ENCODE peak calls at places on chromosomes 2 and 18, in nine cellular contexts. One of them, this sample, is unnamed.
A peak's percentile ranks its signal among the peaks of the same experiment; 100 is the strongest.

GRCh38 chr18:50190926-50191325 is 4.0 kb downstream of the MYO5B start:
- DNase-seq in body of pancreas: no peak
- DNase-seq in Panc1: no peak
- DNase-seq in tibial artery: no peak
- DNase-seq in kidney: no peak
- DNase-seq in CD8-positive, alpha-beta memory T cell: no peak
- DNase-seq in GM23248: peak; percentile 11
- DNase-seq in spleen: no peak
- DNase-seq in gastrocnemius medialis: no peak
- DNase-seq in this sample: no peak

GRCh38 chr18:12750076-12750707 is 47.4 kb downstream of the PSMG2 start:
- DNase-seq in body of pancreas: no peak
- DNase-seq in Panc1: no peak
- DNase-seq in tibial artery: no peak
- DNase-seq in kidney: no peak
- DNase-seq in CD8-positive, alpha-beta memory T cell: peak; percentile 28
- DNase-seq in GM23248: peak; percentile 28
- DNase-seq in spleen: no peak
- DNase-seq in gastrocnemius medialis: no peak
- DNase-seq in this sample: no peak

GRCh38 chr2:36594849-36595248 is 3.1 kb downstream of the FEZ2 start:
- DNase-seq in body of pancreas: no peak
- DNase-seq in Panc1: no peak
- DNase-seq in tibial artery: no peak
- DNase-seq in kidney: no peak
- DNase-seq in CD8-positive, alpha-beta memory T cell: no peak
- DNase-seq in GM23248: no peak
- DNase-seq in spleen: no peak
- DNase-seq in gastrocnemius medialis: no peak
- DNase-seq in this sample: no peak

GRCh38 chr2:64655873-64656272 is 2.2 kb upstream of the SERTAD2 start:
- DNase-seq in body of pancreas: no peak
- DNase-seq in Panc1: no peak
- DNase-seq in tibial artery: no peak
- DNase-seq in kidney: no peak
- DNase-seq in CD8-positive, alpha-beta memory T cell: no peak
- DNase-seq in GM23248: no peak
- DNase-seq in spleen: no peak
- DNase-seq in gastrocnemius medialis: no peak
- DNase-seq in this sample: no peak

GRCh38 chr18:31042391-31043181 is at the start of gene DSC3:
- DNase-seq in body of pancreas: peak; percentile 36
- DNase-seq in Panc1: no peak
- DNase-seq in tibial artery: no peak
- DNase-seq in kidney: peak; percentile 68
- DNase-seq in CD8-positive, alpha-beta memory T cell: no peak
- DNase-seq in GM23248: no peak
- DNase-seq in spleen: peak; percentile 69
- DNase-seq in gastrocnemius medialis: no peak
- DNase-seq in this sample: peak; percentile 52

GRCh38 chr2:176583530-176584101 is 314.4 kb downstream of the MTX2 start:
- DNase-seq in body of pancreas: no peak
- DNase-seq in Panc1: peak; percentile 13
- DNase-seq in tibial artery: no peak
- DNase-seq in kidney: peak; percentile 58
- DNase-seq in CD8-positive, alpha-beta memory T cell: no peak
- DNase-seq in GM23248: peak; percentile 84
- DNase-seq in spleen: no peak
- DNase-seq in gastrocnemius medialis: no peak
- DNase-seq in this sample: no peak

GRCh38 chr2:3132466-3132865 is 245.2 kb downstream of the EIPR1 start:
- DNase-seq in body of pancreas: no peak
- DNase-seq in Panc1: no peak
- DNase-seq in tibial artery: no peak
- DNase-seq in kidney: no peak
- DNase-seq in CD8-positive, alpha-beta memory T cell: no peak
- DNase-seq in GM23248: no peak
- DNase-seq in spleen: no peak
- DNase-seq in gastrocnemius medialis: no peak
- DNase-seq in this sample: no peak

GRCh38 chr18:31486165-31486564 is 11.8 kb upstream of the DSG2 start:
- DNase-seq in body of pancreas: no peak
- DNase-seq in Panc1: no peak
- DNase-seq in tibial artery: no peak
- DNase-seq in kidney: no peak
- DNase-seq in CD8-positive, alpha-beta memory T cell: no peak
- DNase-seq in GM23248: no peak
- DNase-seq in spleen: no peak
- DNase-seq in gastrocnemius medialis: no peak
- DNase-seq in this sample: no peak

GRCh38 chr18:22026362-22026761 is 143.0 kb upstream of the GATA6 start:
- DNase-seq in body of pancreas: peak; percentile 86
- DNase-seq in Panc1: no peak
- DNase-seq in tibial artery: no peak
- DNase-seq in kidney: no peak
- DNase-seq in CD8-positive, alpha-beta memory T cell: no peak
- DNase-seq in GM23248: no peak
- DNase-seq in spleen: peak; percentile 88
- DNase-seq in gastrocnemius medialis: no peak
- DNase-seq in this sample: no peak

DNA sequence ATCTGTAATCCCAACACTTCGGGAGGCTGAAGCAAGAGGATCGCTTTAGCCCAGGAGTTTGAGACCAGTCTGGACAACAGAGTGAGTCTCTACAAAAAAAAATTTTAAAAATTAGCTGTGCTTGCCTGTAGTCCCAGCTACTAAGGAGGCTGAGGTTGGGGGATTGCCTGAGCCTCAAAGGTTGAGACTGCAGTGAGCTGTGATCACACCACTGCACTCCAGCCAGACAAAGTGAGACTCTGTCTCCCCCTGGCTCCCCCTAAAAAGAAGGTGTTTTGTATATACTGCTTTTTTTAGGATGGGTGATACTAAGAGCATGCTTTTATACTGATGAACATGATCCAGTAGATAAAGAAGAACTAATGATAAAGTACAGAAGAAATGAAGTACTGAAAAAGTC is 145.0 kb downstream of the BAZ2B start:
- DNase-seq in body of pancreas: no peak
- DNase-seq in Panc1: no peak
- DNase-seq in tibial artery: no peak
- DNase-seq in kidney: no peak
- DNase-seq in CD8-positive, alpha-beta memory T cell: no peak
- DNase-seq in GM23248: no peak
- DNase-seq in spleen: no peak
- DNase-seq in gastrocnemius medialis: no peak
- DNase-seq in this sample: no peak
- H3K4me3 ChIP-seq in body of pancreas: no peak overlapping the region
- H3K4me3 ChIP-seq in Panc1: no peak overlapping the region
- H3K4me3 ChIP-seq in tibial artery: no peak overlapping the region
- H3K4me3 ChIP-seq in kidney: no peak overlapping the region
- H3K4me3 ChIP-seq in CD8-positive, alpha-beta memory T cell: no peak overlapping the region
- H3K4me3 ChIP-seq in GM23248: no peak overlapping the region
- H3K4me3 ChIP-seq in spleen: no peak overlapping the region
- H3K4me3 ChIP-seq in gastrocnemius medialis: no peak overlapping the region
- H3K4me3 ChIP-seq in this sample: no peak overlapping the region

GRCh38 chr2:239959059-239959971 is 65.8 kb downstream of the NDUFA10 start:
- DNase-seq in body of pancreas: peak; percentile 4
- DNase-seq in Panc1: no peak
- DNase-seq in tibial artery: no peak
- DNase-seq in kidney: peak; percentile 40
- DNase-seq in CD8-positive, alpha-beta memory T cell: no peak
- DNase-seq in GM23248: peak; percentile 16
- DNase-seq in spleen: peak; percentile 53
- DNase-seq in gastrocnemius medialis: no peak
- DNase-seq in this sample: peak; percentile 84

GRCh38 chr2:239961662-239962220 is 63.4 kb downstream of the NDUFA10 start:
- DNase-seq in body of pancreas: no peak
- DNase-seq in Panc1: no peak
- DNase-seq in tibial artery: no peak
- DNase-seq in kidney: no peak
- DNase-seq in CD8-positive, alpha-beta memory T cell: no peak
- DNase-seq in GM23248: no peak
- DNase-seq in spleen: no peak
- DNase-seq in gastrocnemius medialis: no peak
- DNase-seq in this sample: no peak

GRCh38 chr2:239963646-239964205 is 61.4 kb downstream of the NDUFA10 start:
- DNase-seq in body of pancreas: no peak
- DNase-seq in Panc1: no peak
- DNase-seq in tibial artery: no peak
- DNase-seq in kidney: peak; percentile 43
- DNase-seq in CD8-positive, alpha-beta memory T cell: no peak
- DNase-seq in GM23248: no peak
- DNase-seq in spleen: peak; percentile 58
- DNase-seq in gastrocnemius medialis: no peak
- DNase-seq in this sample: no peak

GRCh38 chr2:239962890-239963591 is 62.1 kb downstream of the NDUFA10 start:
- DNase-seq in body of pancreas: no peak
- DNase-seq in Panc1: no peak
- DNase-seq in tibial artery: no peak
- DNase-seq in kidney: no peak
- DNase-seq in CD8-positive, alpha-beta memory T cell: no peak
- DNase-seq in GM23248: no peak
- DNase-seq in spleen: no peak
- DNase-seq in gastrocnemius medialis: no peak
- DNase-seq in this sample: no peak

DNA sequence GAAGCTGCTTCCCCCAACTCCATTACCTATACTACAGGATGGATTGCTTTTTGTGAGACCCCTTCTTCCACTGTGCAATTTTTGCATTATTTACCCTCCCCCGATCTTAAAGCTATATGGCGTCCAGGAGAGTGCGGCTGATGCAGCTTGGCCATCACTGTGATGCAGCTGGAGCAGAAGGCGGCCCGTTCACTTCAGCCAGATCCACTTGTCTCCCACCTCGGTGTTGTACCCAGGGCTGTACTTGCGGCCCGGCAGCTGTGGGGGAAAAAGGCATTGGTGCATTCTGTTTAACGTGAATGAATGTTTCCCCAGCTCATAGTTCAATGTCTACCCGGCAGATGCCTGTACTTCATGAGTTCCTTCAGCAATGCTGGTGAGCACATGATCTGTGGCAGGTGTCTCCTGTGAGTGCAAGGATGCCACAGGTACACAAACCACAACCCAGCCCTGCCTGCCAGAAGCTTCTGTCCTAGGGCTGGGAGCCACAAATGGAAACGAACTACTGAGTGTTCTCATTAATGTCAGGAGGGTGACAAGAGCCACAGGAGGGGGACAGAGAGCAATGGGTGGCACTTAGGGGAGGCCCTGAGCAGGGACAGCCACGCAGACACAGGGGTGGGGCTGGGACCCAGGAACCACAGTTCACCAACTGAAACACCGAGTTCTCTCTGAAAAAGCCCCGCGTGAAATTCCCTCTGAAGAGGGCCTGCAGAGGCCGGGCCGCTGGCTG is 64.0 kb downstream of the NDUFA10 start:
- DNase-seq in body of pancreas: no peak
- DNase-seq in Panc1: no peak
- DNase-seq in tibial artery: no peak
- DNase-seq in kidney: no peak
- DNase-seq in CD8-positive, alpha-beta memory T cell: no peak
- DNase-seq in GM23248: no peak
- DNase-seq in spleen: no peak
- DNase-seq in gastrocnemius medialis: no peak
- DNase-seq in this sample: no peak
- H3K27ac ChIP-seq in body of pancreas: no peak overlapping the region
- H3K27ac ChIP-seq in Panc1: no peak overlapping the region
- H3K27ac ChIP-seq in tibial artery: no peak overlapping the region
- H3K27ac ChIP-seq in kidney: no peak overlapping the region
- H3K27ac ChIP-seq in CD8-positive, alpha-beta memory T cell: no peak overlapping the region
- H3K27ac ChIP-seq in GM23248: no peak overlapping the region
- H3K27ac ChIP-seq in spleen: no peak overlapping the region
- H3K27ac ChIP-seq in gastrocnemius medialis: no peak overlapping the region
- H3K27ac ChIP-seq in this sample: no peak overlapping the region

GRCh38 chr2:70523672-70523995 is 30.0 kb downstream of the TGFA start:
- DNase-seq in body of pancreas: no peak
- DNase-seq in Panc1: no peak
- DNase-seq in tibial artery: no peak
- DNase-seq in kidney: no peak
- DNase-seq in CD8-positive, alpha-beta memory T cell: no peak
- DNase-seq in GM23248: no peak
- DNase-seq in spleen: no peak
- DNase-seq in gastrocnemius medialis: no peak
- DNase-seq in this sample: no peak
- H3K4me1 ChIP-seq in body of pancreas: peaks cover 58% of the 10 kb centered on the region
- H3K4me1 ChIP-seq in Panc1: no peaks in the 10 kb centered on the region
- H3K4me1 ChIP-seq in tibial artery: no peaks in the 10 kb centered on the region
- H3K4me1 ChIP-seq in kidney: peaks cover 25% of the 10 kb centered on the region
- H3K4me1 ChIP-seq in CD8-positive, alpha-beta memory T cell: peaks cover 24% of the 10 kb centered on the region
- H3K4me1 ChIP-seq in GM23248: peaks cover 19% of the 10 kb centered on the region
- H3K4me1 ChIP-seq in spleen: peaks cover 4% of the 10 kb centered on the region
- H3K4me1 ChIP-seq in gastrocnemius medialis: no peaks in the 10 kb centered on the region
- H3K4me1 ChIP-seq in this sample: peaks cover 7% of the 10 kb centered on the region

GRCh38 chr2:177908824-177909223 is 163.8 kb downstream of the PDE11A start:
- DNase-seq in body of pancreas: no peak
- DNase-seq in Panc1: no peak
- DNase-seq in tibial artery: no peak
- DNase-seq in kidney: no peak
- DNase-seq in CD8-positive, alpha-beta memory T cell: no peak
- DNase-seq in GM23248: no peak
- DNase-seq in spleen: no peak
- DNase-seq in gastrocnemius medialis: no peak
- DNase-seq in this sample: no peak

GRCh38 chr2:177902395-177903160 is 170.0 kb downstream of the PDE11A start:
- DNase-seq in body of pancreas: no peak
- DNase-seq in Panc1: no peak
- DNase-seq in tibial artery: no peak
- DNase-seq in kidney: no peak
- DNase-seq in CD8-positive, alpha-beta memory T cell: no peak
- DNase-seq in GM23248: no peak
- DNase-seq in spleen: no peak
- DNase-seq in gastrocnemius medialis: no peak
- DNase-seq in this sample: no peak

GRCh38 chr2:177905640-177906039 is 166.9 kb downstream of the PDE11A start:
- DNase-seq in body of pancreas: no peak
- DNase-seq in Panc1: no peak
- DNase-seq in tibial artery: no peak
- DNase-seq in kidney: no peak
- DNase-seq in CD8-positive, alpha-beta memory T cell: no peak
- DNase-seq in GM23248: no peak
- DNase-seq in spleen: no peak
- DNase-seq in gastrocnemius medialis: no peak
- DNase-seq in this sample: no peak

GRCh38 chr2:177908182-177908581 is 164.4 kb downstream of the PDE11A start:
- DNase-seq in body of pancreas: no peak
- DNase-seq in Panc1: no peak
- DNase-seq in tibial artery: no peak
- DNase-seq in kidney: no peak
- DNase-seq in CD8-positive, alpha-beta memory T cell: no peak
- DNase-seq in GM23248: no peak
- DNase-seq in spleen: no peak
- DNase-seq in gastrocnemius medialis: no peak
- DNase-seq in this sample: no peak

GRCh38 chr2:177906041-177906718 is 166.4 kb downstream of the PDE11A start:
- DNase-seq in body of pancreas: peak; percentile 70
- DNase-seq in Panc1: peak; percentile 42
- DNase-seq in tibial artery: peak; percentile 32
- DNase-seq in kidney: no peak
- DNase-seq in CD8-positive, alpha-beta memory T cell: peak; percentile 19
- DNase-seq in GM23248: peak; percentile 59
- DNase-seq in spleen: peak; percentile 75
- DNase-seq in gastrocnemius medialis: no peak
- DNase-seq in this sample: peak; percentile 35
- H3K4me3 ChIP-seq in body of pancreas: no peak overlapping the region
- H3K4me3 ChIP-seq in Panc1: no peak overlapping the region
- H3K4me3 ChIP-seq in tibial artery: no peak overlapping the region
- H3K4me3 ChIP-seq in kidney: no peak overlapping the region
- H3K4me3 ChIP-seq in CD8-positive, alpha-beta memory T cell: no peak overlapping the region
- H3K4me3 ChIP-seq in GM23248: peak overlapping the region; percentile 49
- H3K4me3 ChIP-seq in spleen: no peak overlapping the region
- H3K4me3 ChIP-seq in gastrocnemius medialis: no peak overlapping the region
- H3K4me3 ChIP-seq in this sample: no peak overlapping the region

GRCh38 chr2:109242654-109243331 is 113.8 kb downstream of the SH3RF3 start:
- DNase-seq in body of pancreas: peak; percentile 29
- DNase-seq in Panc1: no peak
- DNase-seq in tibial artery: peak; percentile 79
- DNase-seq in kidney: no peak
- DNase-seq in CD8-positive, alpha-beta memory T cell: no peak
- DNase-seq in GM23248: peak; percentile 93
- DNase-seq in spleen: no peak
- DNase-seq in gastrocnemius medialis: no peak
- DNase-seq in this sample: peak; percentile 65
- H3K27ac ChIP-seq in body of pancreas: peak overlapping the region; percentile 61
- H3K27ac ChIP-seq in Panc1: no peak overlapping the region
- H3K27ac ChIP-seq in tibial artery: peak overlapping the region; percentile 72
- H3K27ac ChIP-seq in kidney: peak overlapping the region; percentile 44
- H3K27ac ChIP-seq in CD8-positive, alpha-beta memory T cell: no peak overlapping the region
- H3K27ac ChIP-seq in GM23248: peak overlapping the region; percentile 84
- H3K27ac ChIP-seq in spleen: peak overlapping the region; percentile 41
- H3K27ac ChIP-seq in gastrocnemius medialis: peak overlapping the region; percentile 72
- H3K27ac ChIP-seq in this sample: peak overlapping the region; percentile 98

This sample was measured in right cardiac atrium.